ENCODE peak calls at places on chromosomes 6 and 20, in nine cellular contexts. W is CD8-positive, alpha-beta T cell; M is CD4-positive, CD25-positive, alpha-beta regulatory T cell; B is upper lobe of right lung; Z is astrocyte; K is RWPE2; L is CD4-positive, alpha-beta memory T cell; V is H1; O is iPS DF 6.9. R is an unnamed sample.

GRCh38 chr20:53384392-53384791 is 209.2 kb downstream of the ZNF217 start:
- DNase-seq in V (no peak), W (no peak), Z (no peak), O (no peak), B (no peak), K (no peak), L (no peak), M (no peak), R (no peak)

GRCh38 chr6:30495993-30496392 is 6.7 kb downstream of the HLA-E start:
- DNase-seq in Z (no peak), K (no peak), B (no peak), M (no peak), L (no peak), V (no peak), W (no peak), O (no peak), R (no peak)

GRCh38 chr6:136118787-136119186 is 131.3 kb downstream of the MTFR2 start:
- DNase-seq in O (no peak), W (no peak), V (no peak), M (no peak), L (no peak), B (no peak), Z (no peak), K (no peak), R (no peak)

GRCh38 chr6:12232339-12232738 is 57.8 kb upstream of the EDN1 start:
- DNase-seq in V (no peak), W (no peak), L (no peak), B (no peak), M (no peak), K (no peak), O (no peak), Z (peak; percentile 83), R (no peak)

GRCh38 chr6:115663681-115664080 is 397.0 kb downstream of the FRK start:
- DNase-seq in K (no peak), M (no peak), V (no peak), Z (no peak), W (no peak), L (no peak), B (no peak), O (no peak), R (no peak)

GRCh38 chr20:34708621-34709043 is 4.5 kb downstream of the TP53INP2 start:
- DNase-seq in V (no peak), L (peak; percentile 48), B (peak; percentile 70), Z (no peak), O (no peak), K (no peak), M (peak; percentile 39), W (peak; percentile 51), R (peak; percentile 42)

GRCh38 chr6:64012351-64013060 is 376.9 kb downstream of the PHF3 start:
- DNase-seq in W (no peak), V (peak; percentile 13), L (no peak), M (no peak), O (peak; percentile 31), K (no peak), B (no peak), Z (peak; percentile 1), R (peak; percentile 28)

GRCh38 chr6:119026822-119027221 is 51.6 kb downstream of the FAM184A start:
- DNase-seq in M (no peak), B (no peak), W (no peak), L (no peak), O (no peak), Z (no peak), K (no peak), V (no peak), R (peak; percentile 25)

GRCh38 chr6:43657221-43657802 is 12.5 kb downstream of the RSPH9 start:
- DNase-seq in K (no peak), M (no peak), B (no peak), Z (no peak), W (no peak), V (no peak), O (no peak), L (no peak), R (no peak)

GRCh38 chr6:36326351-36326995 is 10.2 kb downstream of the BNIP5 start:
- DNase-seq in L (no peak), Z (no peak), O (no peak), V (no peak), W (no peak), K (no peak), B (no peak), M (no peak), R (no peak)

GRCh38 chr6:15297895-15298590 is 52.2 kb downstream of the JARID2 start:
- DNase-seq in V (no peak), K (no peak), L (no peak), Z (no peak), O (no peak), M (no peak), B (no peak), W (no peak), R (no peak)

GRCh38 chr6:15299430-15300131 is 53.7 kb downstream of the JARID2 start:
- DNase-seq in K (no peak), Z (peak; percentile 38), V (no peak), O (no peak), M (no peak), W (peak; percentile 43), L (peak; percentile 49), B (no peak), R (no peak)

GRCh38 chr6:15293674-15294073 is 47.8 kb downstream of the JARID2 start:
- DNase-seq in O (no peak), M (no peak), W (no peak), B (no peak), Z (no peak), V (no peak), L (no peak), K (no peak), R (no peak)

GRCh38 chr6:15296249-15296648 is 50.4 kb downstream of the JARID2 start:
- DNase-seq in W (no peak), B (no peak), M (no peak), V (no peak), L (no peak), O (no peak), K (no peak), Z (no peak), R (no peak)

GRCh38 chr6:15296735-15297134 is 50.9 kb downstream of the JARID2 start:
- DNase-seq in L (no peak), B (no peak), K (no peak), W (no peak), O (no peak), M (no peak), Z (no peak), V (no peak), R (no peak)
- H3K4me1 ChIP-seq in L (peaks cover 67% of the 10 kb centered on the region), B (peaks cover 8% of the 10 kb centered on the region), K (peaks cover 14% of the 10 kb centered on the region), W (peaks cover 37% of the 10 kb centered on the region), O (peaks cover 6% of the 10 kb centered on the region), M (peaks cover 35% of the 10 kb centered on the region), Z (peaks cover 14% of the 10 kb centered on the region), V (peaks cover 12% of the 10 kb centered on the region), R (peaks cover 5% of the 10 kb centered on the region)

GRCh38 chr6:10014561-10014960 is 400.3 kb downstream of the TFAP2A start:
- DNase-seq in Z (peak; percentile 24), W (no peak), M (no peak), K (no peak), V (no peak), B (no peak), L (no peak), O (no peak), R (no peak)

DNA sequence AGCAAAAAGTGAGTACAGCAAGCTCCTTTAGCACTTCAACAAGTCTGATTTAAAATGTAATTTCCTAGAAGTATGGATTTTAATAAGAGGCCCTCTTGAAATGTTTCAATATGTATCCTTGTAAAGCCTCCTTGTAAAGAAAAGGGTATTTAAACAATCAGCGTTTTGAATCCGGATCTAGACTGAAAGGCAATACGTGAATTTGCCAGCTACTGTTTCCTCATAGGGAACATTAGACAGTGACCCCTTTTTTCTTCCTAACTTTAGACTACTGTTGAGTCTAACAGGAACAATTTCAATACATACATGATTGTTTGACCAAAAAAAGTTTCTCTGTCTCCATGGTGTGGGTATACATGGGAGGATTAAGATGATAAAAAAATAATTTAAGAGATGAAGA is 395.0 kb downstream of the TFAP2A start:
- DNase-seq in V (no peak), M (no peak), K (no peak), W (no peak), Z (no peak), B (no peak), O (no peak), L (no peak), R (no peak)
- H3K27me3 ChIP-seq in V (no peaks in the 10 kb centered on the region), M (no peaks in the 10 kb centered on the region), K (no peaks in the 10 kb centered on the region), W (no peaks in the 10 kb centered on the region), Z (no peaks in the 10 kb centered on the region), B (no peaks in the 10 kb centered on the region), O (no peaks in the 10 kb centered on the region), L (no peaks in the 10 kb centered on the region), R (no peaks in the 10 kb centered on the region)

GRCh38 chr6:106803188-106803587 is 171.3 kb downstream of the CD24 start:
- DNase-seq in L (no peak), W (no peak), K (no peak), Z (no peak), B (no peak), O (no peak), M (no peak), V (no peak), R (no peak)

GRCh38 chr6:106802141-106802540 is 172.4 kb downstream of the CD24 start:
- DNase-seq in K (no peak), W (no peak), O (no peak), B (no peak), L (no peak), V (no peak), Z (no peak), M (no peak), R (no peak)

GRCh38 chr6:106799008-106799952 is 169.9 kb downstream of the QRSL1 start:
- DNase-seq in O (no peak), K (peak; percentile 74), L (no peak), Z (peak; percentile 91), W (no peak), B (no peak), V (no peak), M (no peak), R (no peak)

GRCh38 chr6:106801256-106801655 is 171.9 kb downstream of the QRSL1 start:
- DNase-seq in L (no peak), W (no peak), O (no peak), Z (no peak), K (no peak), M (no peak), B (no peak), V (no peak), R (no peak)

DNA sequence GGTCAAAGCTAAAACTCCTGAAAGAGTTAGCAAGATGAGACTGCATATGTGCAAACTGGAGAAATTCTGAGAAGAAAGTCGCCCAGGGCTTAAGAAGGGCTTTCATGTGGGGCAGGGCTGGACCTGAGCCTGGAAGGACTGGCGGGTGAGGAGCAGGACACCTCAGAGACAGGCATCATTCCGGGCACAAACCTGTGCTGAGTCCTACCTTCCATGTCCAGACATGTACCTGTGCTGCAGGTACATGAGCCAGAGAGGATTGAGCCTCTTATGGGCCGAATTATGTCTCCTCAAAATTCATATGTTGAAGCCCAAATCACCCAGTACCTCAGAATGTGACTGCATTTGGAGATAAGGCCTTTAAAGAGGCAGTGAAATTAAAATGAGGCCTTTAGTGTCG is 171.0 kb downstream of the QRSL1 start:
- DNase-seq in M (no peak), Z (no peak), O (no peak), V (no peak), W (no peak), B (no peak), L (no peak), K (no peak), R (no peak)
- H3K4me1 ChIP-seq in M (no peaks in the 10 kb centered on the region), Z (no peaks in the 10 kb centered on the region), O (peaks cover 11% of the 10 kb centered on the region), V (peaks cover 17% of the 10 kb centered on the region), W (no peaks in the 10 kb centered on the region), B (no peaks in the 10 kb centered on the region), L (no peaks in the 10 kb centered on the region), K (peaks cover 24% of the 10 kb centered on the region), R (no peaks in the 10 kb centered on the region)

DNA sequence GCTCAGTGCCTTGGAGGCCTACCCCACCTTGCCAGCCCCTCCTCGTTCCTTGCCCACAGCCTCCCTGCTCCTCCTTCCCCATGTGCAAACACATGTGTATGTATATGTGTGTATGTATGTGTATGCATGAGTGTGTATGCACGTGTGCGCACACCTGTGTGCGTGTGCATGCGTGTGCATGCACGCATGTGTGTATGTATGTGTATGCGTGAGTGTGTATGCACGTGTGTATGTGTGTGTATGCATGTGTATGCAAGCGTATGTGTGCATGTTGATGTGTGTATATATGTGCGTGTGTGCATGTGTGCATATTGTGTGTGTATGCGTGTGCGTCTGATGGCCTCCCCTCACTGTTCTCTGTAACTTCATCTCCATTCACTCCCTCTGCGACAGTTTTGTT is 74.7 kb downstream of the SRC start:
- DNase-seq in V (no peak), L (no peak), Z (no peak), O (no peak), B (no peak), W (no peak), K (no peak), M (no peak), R (no peak)
- H3K27me3 ChIP-seq in V (peaks cover 2% of the 10 kb centered on the region), L (no peaks in the 10 kb centered on the region), Z (peaks cover 47% of the 10 kb centered on the region), O (no peaks in the 10 kb centered on the region), B (peaks cover 22% of the 10 kb centered on the region), W (no peaks in the 10 kb centered on the region), K (peaks cover 33% of the 10 kb centered on the region), M (no peaks in the 10 kb centered on the region), R (peaks cover 7% of the 10 kb centered on the region)

R was measured in NT2/D1.